ENCODE peak calls at places on chromosomes 2 and 18, in ten cellular contexts. One of them, this sample, is unnamed.

GRCh38 chr2:85255813-85256581 is 71.8 kb downstream of the TGOLN2 start:
- DNase-seq in IMR-90: peak
- DNase-seq in cerebellum: no peak
- DNase-seq in stimulated activated CD8-positive, alpha-beta memory T cell treated with anti-CD3 and anti-CD28 coated beads, Interleukin-7, amount 100 ng/mL, for 1 hour: no peak
- DNase-seq in iris pigment epithelial cell: peak
- DNase-seq in amniotic stem cell: no peak
- DNase-seq in Ammon's horn: no peak
- DNase-seq in HuH-7.5: no peak
- DNase-seq in T follicular helper cell: no peak
- DNase-seq in omental fat pad: no peak
- DNase-seq in this sample: peak

GRCh38 chr2:69538872-69539548 is 101.8 kb upstream of the NFU1 start:
- DNase-seq in HuH-7.5: no peak
- DNase-seq in Ammon's horn: no peak
- DNase-seq in cerebellum: no peak
- DNase-seq in omental fat pad: no peak
- DNase-seq in amniotic stem cell: no peak
- DNase-seq in T follicular helper cell: no peak
- DNase-seq in IMR-90: no peak
- DNase-seq in stimulated activated CD8-positive, alpha-beta memory T cell treated with anti-CD3 and anti-CD28 coated beads, Interleukin-7, amount 100 ng/mL, for 1 hour: no peak
- DNase-seq in iris pigment epithelial cell: peak
- DNase-seq in this sample: no peak

GRCh38 chr18:77818328-77818727 is 568.7 kb downstream of the GALR1 start:
- DNase-seq in T follicular helper cell: no peak
- DNase-seq in cerebellum: no peak
- DNase-seq in IMR-90: no peak
- DNase-seq in Ammon's horn: no peak
- DNase-seq in amniotic stem cell: no peak
- DNase-seq in HuH-7.5: no peak
- DNase-seq in iris pigment epithelial cell: no peak
- DNase-seq in omental fat pad: no peak
- DNase-seq in stimulated activated CD8-positive, alpha-beta memory T cell treated with anti-CD3 and anti-CD28 coated beads, Interleukin-7, amount 100 ng/mL, for 1 hour: no peak
- DNase-seq in this sample: no peak

GRCh38 chr18:49238433-49239042 is 221.9 kb downstream of the DYM start:
- DNase-seq in T follicular helper cell: no peak
- DNase-seq in iris pigment epithelial cell: peak
- DNase-seq in cerebellum: peak
- DNase-seq in HuH-7.5: no peak
- DNase-seq in omental fat pad: no peak
- DNase-seq in stimulated activated CD8-positive, alpha-beta memory T cell treated with anti-CD3 and anti-CD28 coated beads, Interleukin-7, amount 100 ng/mL, for 1 hour: no peak
- DNase-seq in Ammon's horn: peak
- DNase-seq in IMR-90: peak
- DNase-seq in amniotic stem cell: peak
- DNase-seq in this sample: peak

GRCh38 chr2:181070834-181071200 is 90.4 kb downstream of the UBE2E3 start:
- DNase-seq in iris pigment epithelial cell: no peak
- DNase-seq in HuH-7.5: no peak
- DNase-seq in stimulated activated CD8-positive, alpha-beta memory T cell treated with anti-CD3 and anti-CD28 coated beads, Interleukin-7, amount 100 ng/mL, for 1 hour: no peak
- DNase-seq in cerebellum: no peak
- DNase-seq in T follicular helper cell: no peak
- DNase-seq in amniotic stem cell: no peak
- DNase-seq in Ammon's horn: no peak
- DNase-seq in IMR-90: no peak
- DNase-seq in omental fat pad: no peak
- DNase-seq in this sample: no peak

GRCh38 chr2:200258881-200259576 is 47.5 kb upstream of the SPATS2L start:
- DNase-seq in cerebellum: no peak
- DNase-seq in amniotic stem cell: no peak
- DNase-seq in HuH-7.5: no peak
- DNase-seq in omental fat pad: no peak
- DNase-seq in T follicular helper cell: no peak
- DNase-seq in IMR-90: peak
- DNase-seq in stimulated activated CD8-positive, alpha-beta memory T cell treated with anti-CD3 and anti-CD28 coated beads, Interleukin-7, amount 100 ng/mL, for 1 hour: no peak
- DNase-seq in Ammon's horn: no peak
- DNase-seq in iris pigment epithelial cell: peak
- DNase-seq in this sample: no peak

GRCh38 chr2:196437626-196438025 is 201.9 kb upstream of the CCDC150 start:
- DNase-seq in Ammon's horn: no peak
- DNase-seq in stimulated activated CD8-positive, alpha-beta memory T cell treated with anti-CD3 and anti-CD28 coated beads, Interleukin-7, amount 100 ng/mL, for 1 hour: no peak
- DNase-seq in omental fat pad: no peak
- DNase-seq in T follicular helper cell: no peak
- DNase-seq in HuH-7.5: no peak
- DNase-seq in IMR-90: no peak
- DNase-seq in iris pigment epithelial cell: no peak
- DNase-seq in amniotic stem cell: no peak
- DNase-seq in cerebellum: no peak
- DNase-seq in this sample: no peak

GRCh38 chr2:28755411-28755810 is 3.8 kb downstream of the PPP1CB start:
- DNase-seq in stimulated activated CD8-positive, alpha-beta memory T cell treated with anti-CD3 and anti-CD28 coated beads, Interleukin-7, amount 100 ng/mL, for 1 hour: no peak
- DNase-seq in T follicular helper cell: no peak
- DNase-seq in IMR-90: peak
- DNase-seq in iris pigment epithelial cell: peak
- DNase-seq in Ammon's horn: no peak
- DNase-seq in cerebellum: no peak
- DNase-seq in omental fat pad: no peak
- DNase-seq in amniotic stem cell: peak
- DNase-seq in HuH-7.5: no peak
- DNase-seq in this sample: no peak

GRCh38 chr18:57026316-57026715 is 120.6 kb upstream of the BOD1L2 start:
- DNase-seq in Ammon's horn: no peak
- DNase-seq in iris pigment epithelial cell: peak
- DNase-seq in T follicular helper cell: no peak
- DNase-seq in stimulated activated CD8-positive, alpha-beta memory T cell treated with anti-CD3 and anti-CD28 coated beads, Interleukin-7, amount 100 ng/mL, for 1 hour: no peak
- DNase-seq in amniotic stem cell: no peak
- DNase-seq in IMR-90: peak
- DNase-seq in cerebellum: no peak
- DNase-seq in omental fat pad: no peak
- DNase-seq in HuH-7.5: no peak
- DNase-seq in this sample: no peak

GRCh38 chr18:75362435-75362834 is 65.1 kb downstream of the SMIM21 start:
- DNase-seq in stimulated activated CD8-positive, alpha-beta memory T cell treated with anti-CD3 and anti-CD28 coated beads, Interleukin-7, amount 100 ng/mL, for 1 hour: no peak
- DNase-seq in amniotic stem cell: no peak
- DNase-seq in cerebellum: no peak
- DNase-seq in IMR-90: no peak
- DNase-seq in iris pigment epithelial cell: no peak
- DNase-seq in Ammon's horn: no peak
- DNase-seq in HuH-7.5: no peak
- DNase-seq in T follicular helper cell: no peak
- DNase-seq in omental fat pad: no peak
- DNase-seq in this sample: no peak

GRCh38 chr18:79489048-79489899 is 93.5 kb downstream of the NFATC1 start:
- DNase-seq in Ammon's horn: no peak
- DNase-seq in HuH-7.5: no peak
- DNase-seq in cerebellum: no peak
- DNase-seq in T follicular helper cell: no peak
- DNase-seq in stimulated activated CD8-positive, alpha-beta memory T cell treated with anti-CD3 and anti-CD28 coated beads, Interleukin-7, amount 100 ng/mL, for 1 hour: no peak
- DNase-seq in amniotic stem cell: no peak
- DNase-seq in omental fat pad: no peak
- DNase-seq in IMR-90: no peak
- DNase-seq in iris pigment epithelial cell: no peak
- DNase-seq in this sample: no peak

GRCh38 chr2:45567974-45568789 is 42.9 kb downstream of the SRBD1 start:
- DNase-seq in iris pigment epithelial cell: peak
- DNase-seq in HuH-7.5: no peak
- DNase-seq in omental fat pad: no peak
- DNase-seq in Ammon's horn: peak
- DNase-seq in IMR-90: peak
- DNase-seq in amniotic stem cell: no peak
- DNase-seq in cerebellum: no peak
- DNase-seq in T follicular helper cell: no peak
- DNase-seq in stimulated activated CD8-positive, alpha-beta memory T cell treated with anti-CD3 and anti-CD28 coated beads, Interleukin-7, amount 100 ng/mL, for 1 hour: no peak
- DNase-seq in this sample: no peak

GRCh38 chr2:27378096-27378808 is 2.3 kb downstream of the ZNF513 start:
- DNase-seq in T follicular helper cell: no peak
- DNase-seq in Ammon's horn: peak
- DNase-seq in HuH-7.5: no peak
- DNase-seq in stimulated activated CD8-positive, alpha-beta memory T cell treated with anti-CD3 and anti-CD28 coated beads, Interleukin-7, amount 100 ng/mL, for 1 hour: no peak
- DNase-seq in IMR-90: no peak
- DNase-seq in iris pigment epithelial cell: no peak
- DNase-seq in cerebellum: no peak
- DNase-seq in omental fat pad: no peak
- DNase-seq in amniotic stem cell: no peak
- DNase-seq in this sample: no peak

GRCh38 chr2:173248381-173248780 is 106.3 kb upstream of the CDCA7 start:
- DNase-seq in HuH-7.5: no peak
- DNase-seq in stimulated activated CD8-positive, alpha-beta memory T cell treated with anti-CD3 and anti-CD28 coated beads, Interleukin-7, amount 100 ng/mL, for 1 hour: no peak
- DNase-seq in iris pigment epithelial cell: no peak
- DNase-seq in omental fat pad: no peak
- DNase-seq in Ammon's horn: no peak
- DNase-seq in amniotic stem cell: no peak
- DNase-seq in cerebellum: no peak
- DNase-seq in IMR-90: no peak
- DNase-seq in T follicular helper cell: no peak
- DNase-seq in this sample: no peak

GRCh38 chr18:74183110-74183509 is 34.8 kb downstream of the TIMM21 start:
- DNase-seq in HuH-7.5: no peak
- DNase-seq in cerebellum: no peak
- DNase-seq in iris pigment epithelial cell: no peak
- DNase-seq in Ammon's horn: no peak
- DNase-seq in T follicular helper cell: no peak
- DNase-seq in IMR-90: no peak
- DNase-seq in omental fat pad: no peak
- DNase-seq in amniotic stem cell: no peak
- DNase-seq in stimulated activated CD8-positive, alpha-beta memory T cell treated with anti-CD3 and anti-CD28 coated beads, Interleukin-7, amount 100 ng/mL, for 1 hour: no peak
- DNase-seq in this sample: no peak

GRCh38 chr18:12309683-12310198 is 1.7 kb downstream of the TUBB6 start:
- DNase-seq in omental fat pad: no peak
- DNase-seq in IMR-90: no peak
- DNase-seq in amniotic stem cell: no peak
- DNase-seq in T follicular helper cell: no peak
- DNase-seq in cerebellum: no peak
- DNase-seq in HuH-7.5: no peak
- DNase-seq in Ammon's horn: no peak
- DNase-seq in iris pigment epithelial cell: no peak
- DNase-seq in stimulated activated CD8-positive, alpha-beta memory T cell treated with anti-CD3 and anti-CD28 coated beads, Interleukin-7, amount 100 ng/mL, for 1 hour: no peak
- DNase-seq in this sample: no peak

GRCh38 chr2:240339411-240340360 is 95.8 kb upstream of the GPC1 start:
- DNase-seq in T follicular helper cell: no peak
- DNase-seq in omental fat pad: no peak
- DNase-seq in HuH-7.5: no peak
- DNase-seq in stimulated activated CD8-positive, alpha-beta memory T cell treated with anti-CD3 and anti-CD28 coated beads, Interleukin-7, amount 100 ng/mL, for 1 hour: no peak
- DNase-seq in cerebellum: no peak
- DNase-seq in IMR-90: no peak
- DNase-seq in iris pigment epithelial cell: no peak
- DNase-seq in amniotic stem cell: no peak
- DNase-seq in Ammon's horn: peak
- DNase-seq in this sample: no peak

GRCh38 chr2:44802409-44803099 is 138.9 kb upstream of the SIX3 start:
- DNase-seq in Ammon's horn: no peak
- DNase-seq in HuH-7.5: peak
- DNase-seq in amniotic stem cell: no peak
- DNase-seq in omental fat pad: no peak
- DNase-seq in IMR-90: no peak
- DNase-seq in T follicular helper cell: no peak
- DNase-seq in stimulated activated CD8-positive, alpha-beta memory T cell treated with anti-CD3 and anti-CD28 coated beads, Interleukin-7, amount 100 ng/mL, for 1 hour: no peak
- DNase-seq in cerebellum: no peak
- DNase-seq in iris pigment epithelial cell: no peak
- DNase-seq in this sample: no peak

GRCh38 chr18:11387880-11388279 is 221.5 kb upstream of the SLC35G4 start:
- DNase-seq in T follicular helper cell: no peak
- DNase-seq in iris pigment epithelial cell: peak
- DNase-seq in Ammon's horn: peak
- DNase-seq in amniotic stem cell: no peak
- DNase-seq in stimulated activated CD8-positive, alpha-beta memory T cell treated with anti-CD3 and anti-CD28 coated beads, Interleukin-7, amount 100 ng/mL, for 1 hour: no peak
- DNase-seq in cerebellum: no peak
- DNase-seq in IMR-90: peak
- DNase-seq in omental fat pad: peak
- DNase-seq in HuH-7.5: peak
- DNase-seq in this sample: no peak

GRCh38 chr2:88707003-88707402 is 15.5 kb downstream of the RPIA start:
- DNase-seq in cerebellum: no peak
- DNase-seq in omental fat pad: no peak
- DNase-seq in Ammon's horn: no peak
- DNase-seq in iris pigment epithelial cell: no peak
- DNase-seq in stimulated activated CD8-positive, alpha-beta memory T cell treated with anti-CD3 and anti-CD28 coated beads, Interleukin-7, amount 100 ng/mL, for 1 hour: no peak
- DNase-seq in T follicular helper cell: no peak
- DNase-seq in IMR-90: no peak
- DNase-seq in HuH-7.5: no peak
- DNase-seq in amniotic stem cell: no peak
- DNase-seq in this sample: no peak

GRCh38 chr2:159297042-159297707 is 10.7 kb upstream of the WDSUB1 start:
- DNase-seq in IMR-90: no peak
- DNase-seq in stimulated activated CD8-positive, alpha-beta memory T cell treated with anti-CD3 and anti-CD28 coated beads, Interleukin-7, amount 100 ng/mL, for 1 hour: no peak
- DNase-seq in iris pigment epithelial cell: no peak
- DNase-seq in HuH-7.5: no peak
- DNase-seq in amniotic stem cell: no peak
- DNase-seq in omental fat pad: no peak
- DNase-seq in T follicular helper cell: no peak
- DNase-seq in cerebellum: no peak
- DNase-seq in Ammon's horn: no peak
- DNase-seq in this sample: no peak

GRCh38 chr18:13159579-13159978 is 59.0 kb upstream of the LDLRAD4 start:
- DNase-seq in stimulated activated CD8-positive, alpha-beta memory T cell treated with anti-CD3 and anti-CD28 coated beads, Interleukin-7, amount 100 ng/mL, for 1 hour: no peak
- DNase-seq in cerebellum: no peak
- DNase-seq in omental fat pad: no peak
- DNase-seq in amniotic stem cell: peak
- DNase-seq in HuH-7.5: peak
- DNase-seq in iris pigment epithelial cell: peak
- DNase-seq in T follicular helper cell: no peak
- DNase-seq in Ammon's horn: peak
- DNase-seq in IMR-90: peak
- DNase-seq in this sample: peak

GRCh38 chr2:119029297-119029696 is 87.3 kb downstream of the MARCO start:
- DNase-seq in T follicular helper cell: no peak
- DNase-seq in HuH-7.5: no peak
- DNase-seq in omental fat pad: no peak
- DNase-seq in IMR-90: no peak
- DNase-seq in stimulated activated CD8-positive, alpha-beta memory T cell treated with anti-CD3 and anti-CD28 coated beads, Interleukin-7, amount 100 ng/mL, for 1 hour: no peak
- DNase-seq in amniotic stem cell: no peak
- DNase-seq in Ammon's horn: no peak
- DNase-seq in iris pigment epithelial cell: no peak
- DNase-seq in cerebellum: no peak
- DNase-seq in this sample: no peak

GRCh38 chr2:135635212-135635835 is 104.0 kb downstream of the R3HDM1 start:
- DNase-seq in cerebellum: no peak
- DNase-seq in Ammon's horn: no peak
- DNase-seq in amniotic stem cell: no peak
- DNase-seq in HuH-7.5: no peak
- DNase-seq in stimulated activated CD8-positive, alpha-beta memory T cell treated with anti-CD3 and anti-CD28 coated beads, Interleukin-7, amount 100 ng/mL, for 1 hour: no peak
- DNase-seq in iris pigment epithelial cell: no peak
- DNase-seq in T follicular helper cell: no peak
- DNase-seq in IMR-90: no peak
- DNase-seq in omental fat pad: no peak
- DNase-seq in this sample: no peak

GRCh38 chr2:11802782-11803191 is 56.4 kb downstream of the LPIN1 start:
- DNase-seq in IMR-90: peak
- DNase-seq in iris pigment epithelial cell: peak
- DNase-seq in Ammon's horn: peak
- DNase-seq in amniotic stem cell: no peak
- DNase-seq in stimulated activated CD8-positive, alpha-beta memory T cell treated with anti-CD3 and anti-CD28 coated beads, Interleukin-7, amount 100 ng/mL, for 1 hour: no peak
- DNase-seq in T follicular helper cell: no peak
- DNase-seq in HuH-7.5: no peak
- DNase-seq in cerebellum: no peak
- DNase-seq in omental fat pad: no peak
- DNase-seq in this sample: peak

GRCh38 chr2:66733361-66733760 is 298.4 kb downstream of the MEIS1 start:
- DNase-seq in cerebellum: peak
- DNase-seq in iris pigment epithelial cell: no peak
- DNase-seq in T follicular helper cell: no peak
- DNase-seq in HuH-7.5: no peak
- DNase-seq in Ammon's horn: no peak
- DNase-seq in stimulated activated CD8-positive, alpha-beta memory T cell treated with anti-CD3 and anti-CD28 coated beads, Interleukin-7, amount 100 ng/mL, for 1 hour: no peak
- DNase-seq in omental fat pad: no peak
- DNase-seq in amniotic stem cell: no peak
- DNase-seq in IMR-90: no peak
- DNase-seq in this sample: no peak

GRCh38 chr2:128602699-128603101 is 284.0 kb upstream of the HS6ST1 start:
- DNase-seq in iris pigment epithelial cell: no peak
- DNase-seq in T follicular helper cell: no peak
- DNase-seq in omental fat pad: no peak
- DNase-seq in Ammon's horn: no peak
- DNase-seq in HuH-7.5: no peak
- DNase-seq in amniotic stem cell: no peak
- DNase-seq in stimulated activated CD8-positive, alpha-beta memory T cell treated with anti-CD3 and anti-CD28 coated beads, Interleukin-7, amount 100 ng/mL, for 1 hour: no peak
- DNase-seq in cerebellum: no peak
- DNase-seq in IMR-90: no peak
- DNase-seq in this sample: no peak

GRCh38 chr2:96142217-96143113 is 2.8 kb downstream of the DUSP2 start:
- DNase-seq in IMR-90: no peak
- DNase-seq in omental fat pad: no peak
- DNase-seq in cerebellum: no peak
- DNase-seq in iris pigment epithelial cell: no peak
- DNase-seq in amniotic stem cell: no peak
- DNase-seq in HuH-7.5: no peak
- DNase-seq in stimulated activated CD8-positive, alpha-beta memory T cell treated with anti-CD3 and anti-CD28 coated beads, Interleukin-7, amount 100 ng/mL, for 1 hour: no peak
- DNase-seq in Ammon's horn: no peak
- DNase-seq in T follicular helper cell: peak
- DNase-seq in this sample: no peak